ENCODE peak calls at places on chromosomes 2 and 18, in five cellular contexts. H is effector memory CD8-positive, alpha-beta T cell; K is NCI-H226; Y is posterior vena cava; Z is GDM1. U is an unnamed sample.

GRCh38 chr2:118249531-118249930 is 161.3 kb downstream of the INSIG2 start:
- DNase-seq in H (no peak), K (no peak), Y (no peak), Z (no peak), U (no peak)

GRCh38 chr2:102177814-102178478 is 8.9 kb upstream of the IL1RL2 start:
- DNase-seq in H (no peak), K (no peak), Y (no peak), Z (no peak), U (no peak)

GRCh38 chr2:40315684-40316083 is 136.2 kb downstream of the SLC8A1 start:
- DNase-seq in H (no peak), K (peak), Y (no peak), Z (no peak), U (no peak)

GRCh38 chr2:20145497-20146193 is 79.3 kb downstream of the SDC1 start:
- DNase-seq in H (no peak), K (peak), Y (no peak), Z (no peak), U (no peak)

GRCh38 chr2:229226372-229226771 is 44.7 kb downstream of the PID1 start:
- DNase-seq in H (no peak), K (no peak), Y (no peak), Z (no peak), U (no peak)

GRCh38 chr2:162266468-162266754 is 23.2 kb upstream of the FAP start:
- DNase-seq in H (no peak), K (no peak), Y (no peak), Z (no peak), U (no peak)

GRCh38 chr18:79405019-79405780 is 9.5 kb downstream of the NFATC1 start:
- DNase-seq in H (no peak), K (no peak), Y (peak), Z (no peak), U (no peak)

GRCh38 chr18:7987284-7987976 is 420.3 kb downstream of the PTPRM start:
- DNase-seq in H (no peak), K (peak), Y (no peak), Z (no peak), U (no peak)

GRCh38 chr18:9025104-9025838 is 77.2 kb upstream of the NDUFV2 start:
- DNase-seq in H (no peak), K (no peak), Y (no peak), Z (no peak), U (no peak)

GRCh38 chr2:106886916-106887758 is 1.2 kb upstream of the ST6GAL2 start:
- DNase-seq in H (no peak), K (peak), Y (peak), Z (no peak), U (no peak)

GRCh38 chr2:118032169-118033013 is 18.5 kb upstream of the CCDC93 start:
- DNase-seq in H (peak), K (no peak), Y (no peak), Z (no peak), U (peak)

GRCh38 chr2:31018280-31018679 is 120.0 kb downstream of the GALNT14 start:
- DNase-seq in H (no peak), K (no peak), Y (no peak), Z (no peak), U (no peak)

GRCh38 chr2:189115126-189115525 is 64.4 kb downstream of the COL5A2 start:
- DNase-seq in H (no peak), K (no peak), Y (no peak), Z (no peak), U (peak)

GRCh38 chr2:5696741-5697521 is 4.7 kb downstream of the SOX11 start:
- DNase-seq in H (no peak), K (no peak), Y (no peak), Z (no peak), U (peak)

GRCh38 chr18:57447154-57447621 is 12.0 kb downstream of the ONECUT2 start:
- DNase-seq in H (no peak), K (peak), Y (no peak), Z (peak), U (peak)

GRCh38 chr2:189261431-189261841 is 81.9 kb upstream of the COL5A2 start:
- DNase-seq in H (peak), K (peak), Y (no peak), Z (no peak), U (no peak)

GRCh38 chr2:72116081-72116533 is 31.6 kb downstream of the CYP26B1 start:
- DNase-seq in H (no peak), K (no peak), Y (no peak), Z (no peak), U (peak)

GRCh38 chr18:62979172-62979571 is 263.8 kb downstream of the PHLPP1 start:
- DNase-seq in H (no peak), K (no peak), Y (peak), Z (no peak), U (peak)

GRCh38 chr18:23380001-23380550 is 73.0 kb upstream of the RIOK3 start:
- DNase-seq in H (no peak), K (peak), Y (no peak), Z (no peak), U (no peak)

GRCh38 chr2:105912081-105912480 is 167.4 kb downstream of the NCK2 start:
- DNase-seq in H (no peak), K (peak), Y (no peak), Z (no peak), U (no peak)

GRCh38 chr2:188435115-188435514 is 143.4 kb downstream of the GULP1 start:
- DNase-seq in H (no peak), K (no peak), Y (no peak), Z (no peak), U (no peak)

U was measured in Jurkat, Clone E6-1.